ENCODE peak calls at places on chromosome 3, in seven cellular contexts. G is tibial nerve, V is K562, C is GM12878, T is heart left ventricle, M is Peyer's patch, H is body of pancreas. I is an unnamed sample.

GRCh38 chr3:105527538-105527937 is 160.8 kb downstream of the ALCAM start:
- DNase-seq in G (no peak), V (no peak), C (no peak), T (no peak), M (no peak), H (no peak), I (no peak)

GRCh38 chr3:113968986-113969385 is 21.2 kb downstream of the ZDHHC23 start:
- DNase-seq in G (no peak), V (no peak), C (no peak), T (no peak), M (no peak), H (no peak), I (no peak)

GRCh38 chr3:181329024-181329423 is 339.5 kb upstream of the DNAJC19 start:
- DNase-seq in G (no peak), V (no peak), C (no peak), T (no peak), M (no peak), H (no peak), I (no peak)

GRCh38 chr3:62951037-62951613 is 75.9 kb upstream of the CADPS start:
- DNase-seq in G (no peak), V (no peak), C (no peak), T (no peak), M (no peak), H (no peak), I (no peak)

GRCh38 chr3:85838921-85839320 is 880.1 kb downstream of the CADM2 start:
- DNase-seq in G (no peak), V (no peak), C (no peak), T (no peak), M (no peak), H (no peak), I (no peak)

GRCh38 chr3:128496019-128496601 is 3.1 kb upstream of the GATA2 start:
- DNase-seq in G (no peak), V (no peak), C (no peak), T (no peak), M (no peak), H (no peak), I (no peak)

GRCh38 chr3:194351080-194351672 is at the start of gene CPN2:
- DNase-seq in G (no peak), V (no peak), C (no peak), T (no peak), M (no peak), H (no peak), I (peak; percentile 87)

GRCh38 chr3:172087827-172088580 is 48.6 kb downstream of the FNDC3B start:
- DNase-seq in G (no peak), V (peak; percentile 41), C (peak; percentile 45), T (no peak), M (no peak), H (peak; percentile 58), I (no peak)

GRCh38 chr3:102224171-102224570 is 210.6 kb upstream of the ZPLD1 start:
- DNase-seq in G (no peak), V (no peak), C (no peak), T (no peak), M (no peak), H (no peak), I (no peak)

GRCh38 chr3:71652786-71653419 is 69.4 kb upstream of the FOXP1 start:
- DNase-seq in G (no peak), V (peak; percentile 38), C (peak; percentile 4), T (no peak), M (no peak), H (peak; percentile 89), I (peak; percentile 66)

GRCh38 chr3:185423178-185423577 is 60.2 kb downstream of the MAP3K13 start:
- DNase-seq in G (no peak), V (peak; percentile 27), C (no peak), T (peak; percentile 37), M (no peak), H (peak; percentile 37), I (no peak)

GRCh38 chr3:118636841-118637240 is 397.8 kb downstream of the IGSF11 start:
- DNase-seq in G (no peak), V (no peak), C (no peak), T (no peak), M (no peak), H (no peak), I (no peak)

DNA sequence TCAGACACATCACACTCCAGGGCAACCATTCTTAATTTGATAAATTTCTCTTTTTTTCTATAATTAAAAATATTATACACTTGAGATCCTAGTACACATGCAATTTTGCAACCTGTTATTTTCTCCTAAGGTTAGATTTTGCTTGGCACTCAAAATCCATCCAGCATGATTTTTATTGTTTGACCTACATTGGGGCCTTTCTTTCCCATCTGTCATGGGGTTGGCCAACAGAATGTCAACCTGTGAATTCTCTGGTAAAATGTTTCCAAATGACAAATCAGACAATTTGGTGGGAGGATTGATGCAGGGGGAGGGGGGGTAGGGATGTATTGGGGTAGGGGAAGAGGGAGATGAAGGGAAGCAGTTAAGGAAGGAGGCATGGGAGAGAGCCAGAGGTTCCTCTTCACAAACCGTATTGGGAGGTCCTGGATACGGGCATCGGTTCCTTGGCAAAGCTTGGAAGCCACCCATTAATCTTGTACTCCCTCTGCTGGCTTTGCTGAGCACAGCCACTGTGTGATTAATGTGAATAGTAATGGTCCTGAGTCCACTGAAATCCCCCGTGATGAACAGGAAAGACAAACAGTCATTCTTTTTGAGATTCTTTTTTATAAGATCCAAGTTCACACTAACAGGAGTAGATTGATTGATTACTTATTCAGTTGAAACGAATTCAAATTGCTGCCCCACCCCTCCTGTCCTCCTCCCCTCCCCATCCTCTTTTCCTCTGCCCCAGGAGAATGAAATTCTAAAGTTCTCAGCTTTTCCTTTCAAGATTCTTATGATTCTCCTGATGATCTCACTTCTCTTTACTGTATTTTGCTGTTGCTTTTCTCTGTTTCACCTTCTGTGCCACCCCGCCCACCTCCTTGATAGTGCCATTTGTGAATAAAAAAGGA is 82.2 kb upstream of the SLC25A26 start:
- DNase-seq in G (no peak), V (peak; percentile 25), C (no peak), T (peak; percentile 63), M (no peak), H (peak; percentile 65), I (no peak)
- TF ChIP-seq POLR2A in G (no peak), V (no peak), C (no peak), T (no peak), M (no peak), H (no peak), I (no peak)

DNA sequence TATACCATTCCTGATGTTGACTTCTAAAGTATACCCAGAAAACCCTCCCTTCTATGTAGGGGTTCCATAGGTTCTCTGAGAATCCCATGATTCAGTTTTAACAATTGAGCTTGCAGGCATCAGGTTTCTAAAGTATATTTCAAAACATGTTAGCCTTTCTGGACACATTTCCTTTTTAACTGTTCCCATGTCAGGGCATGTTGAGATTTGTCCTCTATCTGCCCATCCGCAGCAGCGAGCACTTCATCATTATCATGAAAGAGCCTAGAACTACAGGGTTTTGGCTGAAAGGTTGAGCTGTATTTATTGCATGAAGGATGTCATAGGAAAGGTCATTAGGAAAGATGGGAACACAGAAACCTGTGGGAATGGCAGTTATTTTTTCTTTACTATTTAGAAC is 201.1 kb upstream of the BHLHE40 start:
- DNase-seq in G (no peak), V (no peak), C (no peak), T (no peak), M (no peak), H (no peak), I (no peak)
- H3K36me3 ChIP-seq in G (no peaks in the 10 kb centered on the region), V (no peaks in the 10 kb centered on the region), C (peaks cover 8% of the 10 kb centered on the region), T (peaks cover 24% of the 10 kb centered on the region), M (no peaks in the 10 kb centered on the region), H (no peaks in the 10 kb centered on the region), I (no peaks in the 10 kb centered on the region)

DNA sequence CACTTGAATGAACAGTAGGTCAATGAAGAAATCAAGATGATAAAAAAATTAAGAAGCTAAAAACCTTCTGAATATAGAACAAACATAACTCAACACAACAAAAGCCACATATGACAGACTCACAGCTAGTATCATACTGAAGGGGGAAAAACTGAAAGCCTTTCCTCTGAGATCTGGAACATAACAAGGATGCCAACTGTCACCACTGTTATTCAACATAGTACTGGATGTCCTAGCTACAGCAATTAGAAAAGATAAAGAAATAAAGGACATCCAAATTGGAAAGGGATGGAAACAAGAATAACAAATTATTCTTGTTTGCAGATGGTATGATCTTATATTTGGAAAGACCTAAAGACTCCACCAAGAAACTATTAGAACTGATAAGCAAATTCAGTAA is 60.8 kb downstream of the ILDR1 start:
- DNase-seq in G (no peak), V (no peak), C (no peak), T (no peak), M (no peak), H (no peak), I (no peak)
- H3K4me3 ChIP-seq in G (no peak overlapping the region), V (no peak overlapping the region), C (no peak overlapping the region), T (no peak overlapping the region), M (no peak overlapping the region), H (no peak overlapping the region), I (no peak overlapping the region)

GRCh38 chr3:45124956-45125355 is 21.2 kb downstream of the CDCP1 start:
- DNase-seq in G (no peak), V (no peak), C (no peak), T (no peak), M (no peak), H (no peak), I (no peak)

GRCh38 chr3:45124379-45124778 is 21.8 kb downstream of the CDCP1 start:
- DNase-seq in G (no peak), V (no peak), C (no peak), T (no peak), M (no peak), H (no peak), I (no peak)

GRCh38 chr3:45123030-45123429 is 23.1 kb downstream of the CDCP1 start:
- DNase-seq in G (no peak), V (no peak), C (peak; percentile 62), T (no peak), M (no peak), H (no peak), I (no peak)

GRCh38 chr3:45125550-45126026 is 20.6 kb downstream of the CDCP1 start:
- DNase-seq in G (no peak), V (no peak), C (no peak), T (peak; percentile 46), M (no peak), H (peak; percentile 92), I (no peak)

DNA sequence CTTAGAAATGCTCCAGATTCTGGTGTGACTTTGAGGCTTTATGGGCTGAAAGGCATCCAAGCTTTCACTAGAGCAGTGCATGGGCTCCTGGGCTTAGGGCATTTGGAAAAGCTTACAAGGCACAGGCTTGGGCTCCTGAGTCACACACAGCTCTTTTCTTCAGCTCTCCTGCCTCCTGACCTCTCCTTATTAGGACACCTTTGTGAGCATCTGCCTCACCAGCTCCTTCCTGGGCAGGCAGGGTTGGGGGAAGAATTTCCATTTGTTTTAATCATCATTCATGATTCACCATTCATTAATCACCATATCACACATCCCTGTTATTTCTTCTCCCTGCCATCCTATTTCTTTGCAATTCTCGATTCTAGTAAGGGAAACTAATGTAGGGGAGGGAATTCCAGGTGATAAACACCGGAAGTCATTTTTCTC is 22.3 kb downstream of the CDCP1 start:
- DNase-seq in G (no peak), V (no peak), C (no peak), T (no peak), M (no peak), H (no peak), I (no peak)
- TF ChIP-seq POLR2A in G (no peak), V (no peak), C (no peak), T (no peak), M (no peak), H (no peak), I (no peak)

DNA sequence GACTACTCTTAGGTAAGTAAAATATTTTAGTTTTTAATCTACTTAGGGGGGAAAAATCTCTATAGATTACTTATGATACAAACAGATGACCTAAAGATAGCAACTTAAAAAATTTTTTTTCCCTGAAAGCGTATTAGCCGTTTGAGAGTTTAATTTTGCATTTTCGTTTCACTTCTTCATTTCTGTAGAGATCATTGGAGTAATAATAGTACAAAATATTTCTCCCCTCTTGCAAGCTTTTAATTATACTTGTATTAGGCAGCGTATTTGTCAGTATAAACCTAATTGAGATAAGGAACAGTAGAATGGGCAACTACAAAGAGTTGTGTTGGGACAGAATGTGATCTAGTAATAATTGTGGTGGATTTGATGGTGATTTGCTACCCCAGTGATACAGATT is 10.3 kb downstream of the SKIL start:
- DNase-seq in G (no peak), V (no peak), C (no peak), T (no peak), M (no peak), H (no peak), I (no peak)
- H3K36me3 ChIP-seq in G (no peaks in the 10 kb centered on the region), V (peaks cover 11% of the 10 kb centered on the region), C (no peaks in the 10 kb centered on the region), T (peaks cover 12% of the 10 kb centered on the region), M (no peaks in the 10 kb centered on the region), H (no peaks in the 10 kb centered on the region), I (no peaks in the 10 kb centered on the region)